ENCODE peak calls at places on chromosome X, in nine cellular contexts. K is AG10803; E is colonic mucosa; F is mesothelial cell of epicardium; P is glutamatergic neuron; A is CD4-positive, alpha-beta T cell; H is chondrocyte; C is cardiac fibroblast; R is endothelial cell. W is an unnamed sample.
A peak's percentile ranks its signal among the peaks of the same experiment; 100 is the strongest.

GRCh38 chrX:19630776-19631707 is 115.7 kb upstream of the MAP3K15 start:
- DNase-seq in K (no peak), E (no peak), F (no peak), P (no peak), A (no peak), H (no peak), C (no peak), R (no peak), W (no peak)

GRCh38 chrX:13937370-13938052 is 92.2 kb downstream of the GEMIN8 start:
- DNase-seq in K (peak; percentile 15), E (no peak), F (no peak), P (no peak), A (no peak), H (no peak), C (peak; percentile 45), R (no peak), W (no peak)

GRCh38 chrX:15947648-15948317 is 93.2 kb upstream of the AP1S2 start:
- DNase-seq in K (peak; percentile 69), E (no peak), F (no peak), P (no peak), A (no peak), H (no peak), C (peak; percentile 57), R (peak; percentile 17), W (no peak)

GRCh38 chrX:71659959-71660358 is 7.4 kb upstream of the LOC101059915 start:
- DNase-seq in K (no peak), E (peak; percentile 11), F (no peak), P (no peak), A (no peak), H (no peak), C (no peak), R (no peak), W (no peak)

GRCh38 chrX:153863251-153863991 is 22.6 kb downstream of the L1CAM start:
- DNase-seq in K (no peak), E (no peak), F (no peak), P (no peak), A (no peak), H (no peak), C (no peak), R (no peak), W (no peak)

GRCh38 chrX:318068-318738 is 393 bp downstream of the GTPBP6 start:
- DNase-seq in K (peak; percentile 98), E (peak; percentile 97), F (peak; percentile 95), P (peak; percentile 97), A (peak; percentile 90), H (peak; percentile 99), C (peak; percentile 99), R (peak; percentile 93), W (peak; percentile 96)

GRCh38 chrX:19225906-19226305 is 103.6 kb upstream of the ADGRG2 start:
- DNase-seq in K (no peak), E (no peak), F (no peak), P (no peak), A (no peak), H (no peak), C (peak; percentile 4), R (no peak), W (no peak)

GRCh38 chrX:113594504-113594903 is 753.9 kb upstream of the AMOT start:
- DNase-seq in K (no peak), E (no peak), F (no peak), P (no peak), A (no peak), H (no peak), C (no peak), R (no peak), W (no peak)

GRCh38 chrX:9875801-9876200 is 89.6 kb downstream of the SHROOM2 start:
- DNase-seq in K (no peak), E (no peak), F (no peak), P (no peak), A (no peak), H (no peak), C (no peak), R (no peak), W (no peak)

GRCh38 chrX:11329016-11329415 is 35.8 kb downstream of the AMELX start:
- DNase-seq in K (no peak), E (no peak), F (no peak), P (no peak), A (no peak), H (no peak), C (no peak), R (no peak), W (no peak)

GRCh38 chrX:1537031-1537715 is at the start of gene P2RY8:
- DNase-seq in K (peak; percentile 32), E (peak; percentile 56), F (no peak), P (no peak), A (peak; percentile 73), H (peak; percentile 85), C (peak; percentile 28), R (no peak), W (peak; percentile 62)

GRCh38 chrX:118025193-118025592 is 91.4 kb downstream of the KLHL13 start:
- DNase-seq in K (no peak), E (no peak), F (no peak), P (no peak), A (no peak), H (no peak), C (no peak), R (no peak), W (no peak)

GRCh38 chrX:21781525-21781924 is 23.6 kb upstream of the SMPX start:
- DNase-seq in K (no peak), E (no peak), F (no peak), P (no peak), A (no peak), H (no peak), C (no peak), R (no peak), W (no peak)

GRCh38 chrX:118603981-118604380 is 108.4 kb downstream of the DOCK11 start:
- DNase-seq in K (peak; percentile 51), E (peak; percentile 33), F (peak; percentile 44), P (peak; percentile 46), A (peak; percentile 4), H (no peak), C (peak; percentile 67), R (peak; percentile 38), W (no peak)

GRCh38 chrX:53247928-53248327 is 22.9 kb upstream of the KDM5C start:
- DNase-seq in K (no peak), E (no peak), F (no peak), P (no peak), A (no peak), H (peak; percentile 77), C (no peak), R (no peak), W (no peak)

GRCh38 chrX:54560411-54560810 is 30.4 kb downstream of the GNL3L start:
- DNase-seq in K (no peak), E (no peak), F (no peak), P (no peak), A (no peak), H (no peak), C (no peak), R (no peak), W (no peak)

DNA sequence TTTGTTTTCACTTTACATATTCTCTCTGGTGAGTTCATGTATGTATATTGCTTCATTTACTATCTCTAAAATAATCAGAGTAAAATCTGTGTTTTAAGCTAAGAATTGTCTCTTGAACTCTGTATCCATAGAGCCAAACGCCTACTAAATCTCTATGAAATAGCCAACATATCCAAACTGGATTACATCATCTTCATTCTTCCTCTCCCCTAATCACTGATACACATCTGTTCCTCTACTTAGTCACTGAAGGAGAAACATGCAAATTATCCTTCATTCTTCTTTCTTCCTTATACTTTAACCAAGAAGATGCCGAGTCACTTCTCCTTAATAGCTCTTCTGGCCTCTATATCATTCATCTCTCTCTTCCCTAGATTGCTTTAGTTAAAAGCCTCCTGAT is 630.4 kb upstream of the FTHL17 start:
- DNase-seq in K (no peak), E (no peak), F (no peak), P (no peak), A (no peak), H (no peak), C (no peak), R (no peak), W (no peak)
- TF ChIP-seq CTCF in K (no peak), E (no peak), F (no peak), P (no peak), A (no peak), H (no peak), C (no peak), R (no peak), W (no peak)

DNA sequence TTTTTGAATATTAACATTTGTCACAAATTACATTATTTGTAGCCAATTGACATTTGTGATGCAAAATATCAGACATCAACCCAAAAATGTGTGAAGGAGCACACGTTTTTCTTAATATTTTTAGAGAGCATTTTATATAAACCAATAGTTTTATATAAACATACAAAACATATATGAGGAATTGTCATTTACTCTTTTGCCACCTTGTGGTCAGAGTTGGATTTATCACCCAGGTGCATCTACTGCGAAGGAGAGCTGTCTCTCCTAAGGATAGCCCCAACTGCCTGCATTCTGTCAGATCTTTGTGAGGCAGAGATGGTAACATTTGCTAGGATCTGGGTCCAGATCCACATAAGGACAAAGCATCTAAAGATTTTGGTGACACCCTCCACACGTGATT is 2.5 kb upstream of the USP27X start:
- DNase-seq in K (peak; percentile 6), E (peak; percentile 38), F (no peak), P (no peak), A (no peak), H (no peak), C (peak; percentile 34), R (peak; percentile 17), W (no peak)
- TF ChIP-seq CTCF in K (peak; percentile 47), E (peak; percentile 46), F (peak; percentile 68), P (peak; percentile 58), A (peak; percentile 51), H (peak; percentile 78), C (peak; percentile 33), R (peak; percentile 56), W (no peak)

GRCh38 chrX:131778269-131779218 is 234.7 kb downstream of the OR13H1 start:
- DNase-seq in K (no peak), E (peak; percentile 88), F (no peak), P (no peak), A (peak; percentile 61), H (no peak), C (no peak), R (no peak), W (peak; percentile 38)
- TF ChIP-seq CTCF in K (no peak), E (peak; percentile 17), F (no peak), P (no peak), A (no peak), H (no peak), C (no peak), R (no peak), W (no peak)

GRCh38 chrX:110002300-110003166 is at the start of gene TMEM164:
- DNase-seq in K (peak; percentile 71), E (peak; percentile 89), F (peak; percentile 86), P (peak; percentile 79), A (peak; percentile 77), H (peak; percentile 94), C (peak; percentile 89), R (peak; percentile 61), W (peak; percentile 30)
- TF ChIP-seq CTCF in K (no peak), E (no peak), F (no peak), P (no peak), A (no peak), H (peak; percentile 55), C (no peak), R (no peak), W (no peak)

DNA sequence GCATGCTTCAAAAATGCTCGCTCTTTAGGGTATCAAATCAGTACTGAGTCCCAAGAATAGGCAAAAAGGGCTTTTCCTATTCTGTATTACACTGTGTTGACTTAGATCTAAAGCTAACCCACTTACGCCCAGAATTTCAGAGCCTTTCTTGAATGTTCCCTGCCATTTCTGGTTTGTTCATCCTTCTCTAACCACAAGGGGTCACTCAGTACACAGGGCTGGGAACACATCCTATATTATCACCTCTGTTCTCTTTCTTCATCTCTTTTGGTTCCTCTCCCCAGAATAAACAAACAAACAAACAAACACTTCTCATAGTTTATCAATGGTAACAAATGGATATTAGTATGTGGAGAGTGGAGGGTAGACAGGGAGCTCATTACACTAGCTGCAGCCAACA is 25.5 kb upstream of the MORC4 start:
- DNase-seq in K (peak; percentile 23), E (no peak), F (no peak), P (no peak), A (no peak), H (no peak), C (peak; percentile 50), R (peak; percentile 15), W (no peak)
- TF ChIP-seq CTCF in K (peak; percentile 66), E (peak; percentile 34), F (no peak), P (peak; percentile 47), A (peak; percentile 38), H (peak; percentile 79), C (peak; percentile 58), R (peak; percentile 14), W (no peak)